ENCODE peak calls at places on chromosome 15, in eight cellular contexts. L, A, K, Y, V, G, Z and D are unnamed samples.

GRCh38 chr15:40923551-40923950 is 5.6 kb upstream of the DLL4 start:
- DNase-seq in A (no peak), K (no peak), V (no peak), Y (no peak), G (no peak), L (no peak), Z (no peak), D (no peak)

GRCh38 chr15:63371297-63371918 is 10.2 kb downstream of the CA12 start:
- DNase-seq in Y (no peak), G (no peak), A (no peak), V (peak), Z (no peak), K (peak), L (peak), D (no peak)

GRCh38 chr15:63287109-63287508 is 9.7 kb downstream of the APH1B start:
- DNase-seq in L (peak), Y (no peak), K (peak), G (no peak), V (peak), Z (no peak), A (no peak), D (no peak)

GRCh38 chr15:70605606-70606410 is 157.6 kb downstream of the UACA start:
- DNase-seq in G (no peak), Z (peak), A (no peak), V (peak), Y (no peak), K (peak), L (peak), D (peak)

GRCh38 chr15:80059786-80060489 is 462 bp downstream of the ZFAND6 start:
- DNase-seq in G (peak), Z (no peak), K (no peak), L (peak), A (peak), V (no peak), Y (peak), D (peak)

GRCh38 chr15:40232625-40233070 is 6.2 kb upstream of the PAK6 start:
- DNase-seq in G (no peak), A (no peak), K (peak), L (no peak), V (peak), Z (no peak), Y (no peak), D (peak)

GRCh38 chr15:95409924-95410323 is 920.6 kb upstream of the NR2F2 start:
- DNase-seq in Y (no peak), V (no peak), G (no peak), A (no peak), K (peak), L (peak), Z (no peak), D (no peak)

GRCh38 chr15:96629501-96629900 is 299.0 kb downstream of the NR2F2 start:
- DNase-seq in Z (peak), V (no peak), A (no peak), K (peak), G (no peak), L (no peak), Y (peak), D (peak)

GRCh38 chr15:33107950-33108349 is 86.6 kb downstream of the FMN1 start:
- DNase-seq in Y (no peak), A (no peak), V (peak), Z (no peak), L (no peak), K (peak), G (no peak), D (no peak)

GRCh38 chr15:36575266-36575665 is 4.2 kb upstream of the CDIN1 start:
- DNase-seq in G (no peak), L (no peak), A (no peak), Y (no peak), Z (no peak), K (no peak), V (no peak), D (no peak)

GRCh38 chr15:101264011-101264410 is 12.2 kb upstream of the CHSY1 start:
- DNase-seq in Y (no peak), V (no peak), G (peak), A (no peak), K (no peak), Z (no peak), L (no peak), D (no peak)

GRCh38 chr15:28132524-28133275 is 33.6 kb upstream of the OCA2 start:
- DNase-seq in A (no peak), Y (no peak), V (peak), Z (no peak), K (peak), L (peak), G (no peak), D (no peak)

GRCh38 chr15:47717036-47717611 is at the start of gene SEMA6D:
- DNase-seq in L (peak), V (peak), Z (peak), G (peak), A (no peak), K (peak), Y (peak), D (peak)

GRCh38 chr15:38538328-38539007 is 26.1 kb downstream of the RASGRP1 start:
- DNase-seq in G (no peak), Z (no peak), V (no peak), L (no peak), A (no peak), Y (no peak), K (no peak), D (no peak)

GRCh38 chr15:55868707-55869106 is 124.7 kb downstream of the NEDD4 start:
- DNase-seq in G (no peak), K (no peak), V (no peak), A (no peak), Y (no peak), Z (no peak), L (peak), D (no peak)

GRCh38 chr15:79595995-79596622 is 164.0 kb downstream of the MINAR1 start:
- DNase-seq in K (peak), A (peak), L (peak), G (peak), Y (no peak), V (peak), Z (no peak), D (peak)

GRCh38 chr15:35673093-35673573 is 127.2 kb upstream of the DPH6 start:
- DNase-seq in Y (no peak), L (no peak), G (no peak), Z (no peak), K (no peak), V (no peak), A (no peak), D (no peak)

GRCh38 chr15:64774556-64775523 is 549 bp downstream of the RBPMS2 start:
- DNase-seq in Z (no peak), Y (no peak), G (no peak), A (no peak), L (peak), V (no peak), K (no peak), D (no peak)

GRCh38 chr15:57376695-57377477 is 581 bp downstream of the CGNL1 start:
- DNase-seq in A (no peak), K (no peak), G (no peak), Y (no peak), L (no peak), V (peak), Z (peak), D (no peak)

GRCh38 chr15:68802373-68802772 is 18.3 kb downstream of the ANP32A start:
- DNase-seq in V (no peak), G (no peak), Y (no peak), K (no peak), L (no peak), A (no peak), Z (peak), D (no peak)

GRCh38 chr15:67512933-67513714 is 7.8 kb upstream of the C15orf61 start:
- DNase-seq in A (no peak), G (no peak), Y (no peak), L (no peak), V (no peak), Z (no peak), K (no peak), D (no peak)

GRCh38 chr15:87345955-87346354 is 910.6 kb downstream of the NTRK3 start:
- DNase-seq in A (no peak), V (no peak), L (no peak), K (no peak), Z (no peak), Y (no peak), G (no peak), D (no peak)

GRCh38 chr15:59333401-59334062 is 39.1 kb downstream of the MYO1E start:
- DNase-seq in L (no peak), V (no peak), K (no peak), Y (no peak), Z (no peak), A (no peak), G (no peak), D (no peak)

GRCh38 chr15:89551502-89551901 is 23.8 kb upstream of the TICRR start:
- DNase-seq in G (peak), K (no peak), A (peak), V (no peak), Y (no peak), Z (no peak), L (no peak), D (no peak)

GRCh38 chr15:88648357-88649214 is 9.8 kb downstream of the ISG20 start:
- DNase-seq in A (no peak), Y (no peak), K (peak), V (no peak), Z (peak), G (no peak), L (no peak), D (no peak)

GRCh38 chr15:69181419-69181818 is 21.0 kb downstream of the GLCE start:
- DNase-seq in V (peak), K (no peak), L (no peak), G (no peak), A (no peak), Y (no peak), Z (no peak), D (no peak)